ENCODE peak calls at places on chromosome 19, in seven cellular contexts. Q is GM23338, G is right lobe of liver, E is fibroblast of lung, W is lung, M is A549, O is heart right ventricle. T is an unnamed sample.

GRCh38 chr19:46963093-46963734 is 56.4 kb upstream of the NPAS1 start:
- DNase-seq in M (no peak), G (no peak), Q (no peak), W (no peak), O (no peak), E (peak; percentile 96), T (no peak)

GRCh38 chr19:30024091-30024490 is 82.1 kb downstream of the URI1 start:
- DNase-seq in O (no peak), M (no peak), Q (no peak), E (no peak), G (no peak), W (no peak), T (no peak)

GRCh38 chr19:13781547-13781946 is 7.3 kb downstream of the C19orf53 start:
- DNase-seq in W (peak; percentile 75), Q (peak; percentile 91), M (no peak), G (no peak), O (peak; percentile 86), E (peak; percentile 95), T (no peak)

GRCh38 chr19:46631481-46631880 is 4.5 kb downstream of the GNG8 start:
- DNase-seq in G (no peak), W (no peak), E (peak; percentile 29), O (no peak), M (no peak), Q (peak; percentile 34), T (no peak)

GRCh38 chr19:35128398-35129057 is 6.3 kb downstream of the LGI4 start:
- DNase-seq in G (no peak), O (no peak), Q (no peak), E (no peak), W (no peak), M (no peak), T (no peak)

GRCh38 chr19:36112678-36113077 is 1.7 kb downstream of the OVOL3 start:
- DNase-seq in Q (no peak), W (no peak), E (no peak), G (no peak), M (no peak), O (no peak), T (no peak)

GRCh38 chr19:14722127-14722526 is 32.3 kb downstream of the ZNF333 start:
- DNase-seq in O (no peak), Q (no peak), G (no peak), M (no peak), E (no peak), W (no peak), T (no peak)

GRCh38 chr19:18478545-18479311 is 40.8 kb upstream of the ISYNA1 start:
- DNase-seq in E (peak; percentile 81), M (peak; percentile 85), Q (no peak), G (peak; percentile 86), O (peak; percentile 80), W (peak; percentile 82), T (no peak)

GRCh38 chr19:2578911-2579677 is 103.2 kb downstream of the GADD45B start:
- DNase-seq in G (peak; percentile 93), O (peak; percentile 89), M (peak; percentile 94), Q (peak; percentile 93), E (peak; percentile 91), W (peak; percentile 88), T (peak; percentile 84)

GRCh38 chr19:41876847-41877489 is at the start of gene CD79A:
- DNase-seq in G (no peak), O (no peak), E (no peak), W (no peak), M (no peak), Q (no peak), T (no peak)

GRCh38 chr19:7500811-7501450 is 12.1 kb upstream of the PEX11G start:
- DNase-seq in M (peak; percentile 89), Q (peak; percentile 96), E (peak; percentile 73), G (peak; percentile 58), W (no peak), O (no peak), T (peak; percentile 88)

GRCh38 chr19:33502991-33503790 is 18.4 kb downstream of the PEPD start:
- DNase-seq in O (no peak), E (no peak), W (no peak), Q (no peak), G (peak; percentile 5), M (no peak), T (no peak)

GRCh38 chr19:32566246-32566830 is 14.7 kb upstream of the PDCD5 start:
- DNase-seq in O (no peak), W (no peak), G (no peak), E (no peak), M (no peak), Q (no peak), T (peak; percentile 22)

GRCh38 chr19:34201133-34201532 is 28.8 kb downstream of the LSM14A start:
- DNase-seq in W (no peak), E (no peak), Q (no peak), M (no peak), G (no peak), O (no peak), T (no peak)

GRCh38 chr19:52896431-52897148 is 845 bp downstream of the ZNF320 start:
- DNase-seq in Q (peak; percentile 47), M (no peak), E (peak; percentile 26), O (peak; percentile 20), G (peak; percentile 20), W (peak; percentile 35), T (no peak)

GRCh38 chr19:16608290-16608704 is 19.7 kb downstream of the MED26 start:
- DNase-seq in W (no peak), Q (no peak), G (no peak), O (no peak), E (peak; percentile 78), M (no peak), T (no peak)

GRCh38 chr19:33904681-33905080 is 108.0 kb downstream of the KCTD15 start:
- DNase-seq in O (peak; percentile 25), W (no peak), Q (peak; percentile 64), E (peak; percentile 29), G (peak; percentile 51), M (peak; percentile 31), T (no peak)

GRCh38 chr19:16067205-16067938 is 8.9 kb upstream of the TPM4 start:
- DNase-seq in M (no peak), G (peak; percentile 43), O (peak; percentile 42), Q (no peak), W (peak; percentile 71), E (peak; percentile 94), T (no peak)

GRCh38 chr19:18008814-18009213 is 844 bp downstream of the ARRDC2 start:
- DNase-seq in G (peak; percentile 32), O (no peak), E (no peak), M (no peak), W (no peak), Q (no peak), T (no peak)

GRCh38 chr19:48695743-48696352 is at the start of gene FUT2:
- DNase-seq in E (no peak), O (no peak), Q (peak; percentile 86), G (peak; percentile 54), W (no peak), M (no peak), T (no peak)

GRCh38 chr19:41255171-41255570 is 9.0 kb upstream of the HNRNPUL1 start:
- DNase-seq in O (no peak), E (no peak), M (no peak), Q (no peak), G (no peak), W (no peak), T (no peak)

GRCh38 chr19:49315111-49315510 is 9.9 kb downstream of the SLC6A16 start:
- DNase-seq in Q (no peak), E (no peak), W (peak; percentile 5), G (no peak), O (no peak), M (no peak), T (no peak)

DNA sequence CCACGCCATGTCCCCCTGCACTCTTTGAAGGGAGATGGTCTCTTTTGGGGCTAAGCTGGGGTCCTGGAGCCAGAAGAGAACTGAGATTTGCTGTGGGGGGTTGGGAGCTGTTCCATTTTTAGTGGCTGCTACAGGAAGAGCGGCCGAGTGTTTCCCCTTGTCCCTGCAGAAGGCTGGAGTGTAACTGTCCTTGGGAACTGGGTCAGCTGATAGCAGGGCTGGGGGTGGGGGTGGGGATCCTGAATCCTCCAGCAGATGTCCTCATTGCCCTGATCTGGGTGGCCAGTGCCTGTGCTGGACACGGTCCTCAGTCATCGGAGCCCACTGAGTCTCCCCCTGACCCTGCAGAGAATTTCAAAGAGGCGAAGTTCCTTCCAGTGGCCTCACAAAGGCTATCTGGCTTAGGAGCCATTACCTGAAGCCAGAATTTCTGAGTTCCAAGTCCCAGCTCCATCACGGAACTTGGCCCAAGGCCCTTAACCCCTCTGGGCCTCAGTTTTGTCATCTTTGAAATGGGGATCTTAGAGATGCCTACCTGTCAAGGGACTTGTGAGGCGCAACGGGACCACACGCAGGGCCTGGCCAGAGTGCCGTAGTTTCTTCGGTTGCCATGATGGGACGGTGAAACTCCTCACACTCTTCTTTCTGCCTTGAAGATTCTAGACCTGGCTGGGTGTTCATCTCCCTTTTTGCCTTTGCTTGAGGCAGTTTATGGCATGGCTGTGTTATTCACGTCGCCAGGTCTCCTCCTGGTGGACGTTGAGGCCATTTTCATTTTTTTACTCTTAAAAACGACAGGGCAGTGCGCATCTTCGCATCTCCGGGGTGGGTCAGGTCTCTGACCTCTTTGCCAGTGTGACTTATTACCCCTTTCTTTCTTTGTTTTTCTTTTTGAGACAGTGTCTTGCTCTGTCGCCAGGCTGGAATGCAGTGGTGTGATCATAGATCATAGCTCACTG is 51.9 kb downstream of the DNM2 start:
- DNase-seq in Q (peak; percentile 39), G (peak; percentile 71), W (no peak), M (peak; percentile 48), O (peak; percentile 85), E (no peak), T (no peak)
- TF ChIP-seq CTCF in Q (peak; percentile 36), G (peak; percentile 56), W (no peak), M (peak; percentile 26), O (peak; percentile 60), E (peak; percentile 33), T (peak; percentile 50)

GRCh38 chr19:5170329-5170745 is 170.3 kb downstream of the PTPRS start:
- DNase-seq in Q (peak; percentile 60), E (no peak), O (no peak), G (peak; percentile 35), W (peak; percentile 36), M (peak; percentile 37), T (no peak)
- TF ChIP-seq CTCF in Q (peak; percentile 84), E (peak; percentile 56), O (peak; percentile 17), G (peak; percentile 51), W (no peak), M (no peak), T (peak; percentile 72)

GRCh38 chr19:53944933-53945332 is 17.8 kb upstream of the CACNG8 start:
- DNase-seq in M (no peak), G (no peak), Q (no peak), O (no peak), W (no peak), E (no peak), T (no peak)

GRCh38 chr19:53944416-53944815 is 18.3 kb upstream of the CACNG8 start:
- DNase-seq in W (no peak), M (no peak), O (no peak), E (no peak), Q (no peak), G (no peak), T (no peak)

GRCh38 chr19:53945441-53945840 is 17.3 kb upstream of the CACNG8 start:
- DNase-seq in G (no peak), W (no peak), O (no peak), E (peak; percentile 20), Q (peak; percentile 89), M (peak; percentile 86), T (no peak)

GRCh38 chr19:53945998-53946397 is 16.7 kb upstream of the CACNG8 start:
- DNase-seq in Q (no peak), W (no peak), M (no peak), O (no peak), E (no peak), G (no peak), T (no peak)

GRCh38 chr19:53947624-53948023 is 15.1 kb upstream of the CACNG8 start:
- DNase-seq in M (peak; percentile 84), G (no peak), Q (peak; percentile 85), W (no peak), E (no peak), O (no peak), T (no peak)
- TF ChIP-seq CTCF in M (peak; percentile 40), G (no peak), Q (peak; percentile 67), W (no peak), E (peak; percentile 2), O (no peak), T (no peak)

GRCh38 chr19:54728167-54728566 is 3.9 kb downstream of the KIR3DL3 start:
- DNase-seq in Q (no peak), M (no peak), G (no peak), E (no peak), O (no peak), W (peak; percentile 7), T (peak; percentile 25)
- TF ChIP-seq CTCF in Q (no peak), M (no peak), G (no peak), E (no peak), O (no peak), W (no peak), T (no peak)

T was measured in type B pancreatic cell.